ENCODE peak calls at places on chromosomes 16 and 17, in five cellular contexts. One of them, this sample, is unnamed.

GRCh38 chr16:4372578-4373355 is 1.1 kb downstream of the VASN start:
- DNase-seq in osteoblast: peak
- DNase-seq in foreskin keratinocyte: peak
- DNase-seq in progenitor cell of endocrine pancreas: no peak
- DNase-seq in mucosa of descending colon: no peak
- DNase-seq in this sample: no peak

GRCh38 chr16:77234611-77235010 is 35.4 kb downstream of the SYCE1L start:
- DNase-seq in osteoblast: no peak
- DNase-seq in foreskin keratinocyte: no peak
- DNase-seq in progenitor cell of endocrine pancreas: no peak
- DNase-seq in mucosa of descending colon: no peak
- DNase-seq in this sample: no peak

GRCh38 chr16:48535369-48535787 is 74.6 kb downstream of the N4BP1 start:
- DNase-seq in osteoblast: peak
- DNase-seq in foreskin keratinocyte: no peak
- DNase-seq in progenitor cell of endocrine pancreas: no peak
- DNase-seq in mucosa of descending colon: no peak
- DNase-seq in this sample: no peak

GRCh38 chr17:2190014-2190413 is 113.6 kb downstream of the SMG6 start:
- DNase-seq in osteoblast: no peak
- DNase-seq in foreskin keratinocyte: no peak
- DNase-seq in progenitor cell of endocrine pancreas: no peak
- DNase-seq in mucosa of descending colon: no peak
- DNase-seq in this sample: no peak

GRCh38 chr16:69514366-69514765 is 51.4 kb upstream of the NFAT5 start:
- DNase-seq in osteoblast: no peak
- DNase-seq in foreskin keratinocyte: peak
- DNase-seq in progenitor cell of endocrine pancreas: no peak
- DNase-seq in mucosa of descending colon: no peak
- DNase-seq in this sample: no peak

GRCh38 chr17:58956997-58957724 is 149.5 kb downstream of the TRIM37 start:
- DNase-seq in osteoblast: peak
- DNase-seq in foreskin keratinocyte: peak
- DNase-seq in progenitor cell of endocrine pancreas: no peak
- DNase-seq in mucosa of descending colon: no peak
- DNase-seq in this sample: no peak

GRCh38 chr17:71803656-71804284 is 317.1 kb upstream of the SOX9 start:
- DNase-seq in osteoblast: no peak
- DNase-seq in foreskin keratinocyte: no peak
- DNase-seq in progenitor cell of endocrine pancreas: no peak
- DNase-seq in mucosa of descending colon: no peak
- DNase-seq in this sample: no peak

GRCh38 chr16:87114832-87115231 is 202.4 kb downstream of the C16orf95 start:
- DNase-seq in osteoblast: no peak
- DNase-seq in foreskin keratinocyte: no peak
- DNase-seq in progenitor cell of endocrine pancreas: no peak
- DNase-seq in mucosa of descending colon: no peak
- DNase-seq in this sample: no peak

GRCh38 chr17:34291721-34292348 is 6.3 kb downstream of the CCL11 start:
- DNase-seq in osteoblast: no peak
- DNase-seq in foreskin keratinocyte: peak
- DNase-seq in progenitor cell of endocrine pancreas: no peak
- DNase-seq in mucosa of descending colon: no peak
- DNase-seq in this sample: no peak

GRCh38 chr17:63222655-63223054 is 223.5 kb downstream of the CYB561 start:
- DNase-seq in osteoblast: no peak
- DNase-seq in foreskin keratinocyte: peak
- DNase-seq in progenitor cell of endocrine pancreas: no peak
- DNase-seq in mucosa of descending colon: no peak
- DNase-seq in this sample: no peak

GRCh38 chr17:28041844-28042656 is 427 bp upstream of the NLK start:
- DNase-seq in osteoblast: peak
- DNase-seq in foreskin keratinocyte: no peak
- DNase-seq in progenitor cell of endocrine pancreas: no peak
- DNase-seq in mucosa of descending colon: no peak
- DNase-seq in this sample: no peak

GRCh38 chr16:23148513-23149266 is 562 bp downstream of the USP31 start:
- DNase-seq in osteoblast: peak
- DNase-seq in foreskin keratinocyte: peak
- DNase-seq in progenitor cell of endocrine pancreas: peak
- DNase-seq in mucosa of descending colon: peak
- DNase-seq in this sample: no peak

GRCh38 chr17:48997103-48997826 is at the start of gene IGF2BP1:
- DNase-seq in osteoblast: peak
- DNase-seq in foreskin keratinocyte: no peak
- DNase-seq in progenitor cell of endocrine pancreas: peak
- DNase-seq in mucosa of descending colon: no peak
- DNase-seq in this sample: no peak

GRCh38 chr17:61847659-61848058 is 15.7 kb downstream of the BRIP1 start:
- DNase-seq in osteoblast: no peak
- DNase-seq in foreskin keratinocyte: no peak
- DNase-seq in progenitor cell of endocrine pancreas: no peak
- DNase-seq in mucosa of descending colon: no peak
- DNase-seq in this sample: no peak

GRCh38 chr17:49836111-49837030 is 11.5 kb downstream of the TAC4 start:
- DNase-seq in osteoblast: peak
- DNase-seq in foreskin keratinocyte: no peak
- DNase-seq in progenitor cell of endocrine pancreas: no peak
- DNase-seq in mucosa of descending colon: no peak
- DNase-seq in this sample: no peak

GRCh38 chr17:50902768-50903353 is 36.7 kb upstream of the TOB1 start:
- DNase-seq in osteoblast: no peak
- DNase-seq in foreskin keratinocyte: no peak
- DNase-seq in progenitor cell of endocrine pancreas: no peak
- DNase-seq in mucosa of descending colon: no peak
- DNase-seq in this sample: peak

GRCh38 chr17:37710344-37710886 is 34.4 kb downstream of the HNF1B start:
- DNase-seq in osteoblast: no peak
- DNase-seq in foreskin keratinocyte: no peak
- DNase-seq in progenitor cell of endocrine pancreas: peak
- DNase-seq in mucosa of descending colon: peak
- DNase-seq in this sample: no peak

GRCh38 chr16:85484337-85485295 is 128.5 kb upstream of the GSE1 start:
- DNase-seq in osteoblast: no peak
- DNase-seq in foreskin keratinocyte: no peak
- DNase-seq in progenitor cell of endocrine pancreas: no peak
- DNase-seq in mucosa of descending colon: no peak
- DNase-seq in this sample: no peak

GRCh38 chr16:28607116-28607623 is 2.7 kb downstream of the SULT1A1 start:
- DNase-seq in osteoblast: peak
- DNase-seq in foreskin keratinocyte: no peak
- DNase-seq in progenitor cell of endocrine pancreas: no peak
- DNase-seq in mucosa of descending colon: no peak
- DNase-seq in this sample: peak

GRCh38 chr17:63542942-63543821 is 7.1 kb upstream of the DCAF7 start:
- DNase-seq in osteoblast: peak
- DNase-seq in foreskin keratinocyte: no peak
- DNase-seq in progenitor cell of endocrine pancreas: no peak
- DNase-seq in mucosa of descending colon: peak
- DNase-seq in this sample: peak

GRCh38 chr17:57811633-57812280 is 38.1 kb downstream of the MRPS23 start:
- DNase-seq in osteoblast: no peak
- DNase-seq in foreskin keratinocyte: no peak
- DNase-seq in progenitor cell of endocrine pancreas: no peak
- DNase-seq in mucosa of descending colon: no peak
- DNase-seq in this sample: no peak

GRCh38 chr16:29757950-29758466 is 12.2 kb upstream of the C16orf54 start:
- DNase-seq in osteoblast: peak
- DNase-seq in foreskin keratinocyte: peak
- DNase-seq in progenitor cell of endocrine pancreas: no peak
- DNase-seq in mucosa of descending colon: no peak
- DNase-seq in this sample: no peak

GRCh38 chr17:55421179-55421934 is at the start of gene MMD:
- DNase-seq in osteoblast: no peak
- DNase-seq in foreskin keratinocyte: peak
- DNase-seq in progenitor cell of endocrine pancreas: no peak
- DNase-seq in mucosa of descending colon: peak
- DNase-seq in this sample: peak

GRCh38 chr16:23833504-23833903 is 2.3 kb upstream of the PRKCB start:
- DNase-seq in osteoblast: no peak
- DNase-seq in foreskin keratinocyte: no peak
- DNase-seq in progenitor cell of endocrine pancreas: no peak
- DNase-seq in mucosa of descending colon: no peak
- DNase-seq in this sample: no peak

GRCh38 chr17:41917957-41918391 is 777 bp downstream of the ACLY start:
- DNase-seq in osteoblast: no peak
- DNase-seq in foreskin keratinocyte: no peak
- DNase-seq in progenitor cell of endocrine pancreas: peak
- DNase-seq in mucosa of descending colon: peak
- DNase-seq in this sample: no peak

GRCh38 chr16:67016143-67016542 is 12.8 kb upstream of the CBFB start:
- DNase-seq in osteoblast: no peak
- DNase-seq in foreskin keratinocyte: no peak
- DNase-seq in progenitor cell of endocrine pancreas: no peak
- DNase-seq in mucosa of descending colon: no peak
- DNase-seq in this sample: no peak

GRCh38 chr16:67014641-67015315 is 14.2 kb upstream of the CBFB start:
- DNase-seq in osteoblast: peak
- DNase-seq in foreskin keratinocyte: no peak
- DNase-seq in progenitor cell of endocrine pancreas: no peak
- DNase-seq in mucosa of descending colon: no peak
- DNase-seq in this sample: peak

GRCh38 chr16:67015317-67015731 is 13.6 kb upstream of the CBFB start:
- DNase-seq in osteoblast: no peak
- DNase-seq in foreskin keratinocyte: no peak
- DNase-seq in progenitor cell of endocrine pancreas: no peak
- DNase-seq in mucosa of descending colon: no peak
- DNase-seq in this sample: peak

GRCh38 chr16:67013238-67013822 is 15.6 kb upstream of the CBFB start:
- DNase-seq in osteoblast: peak
- DNase-seq in foreskin keratinocyte: no peak
- DNase-seq in progenitor cell of endocrine pancreas: no peak
- DNase-seq in mucosa of descending colon: no peak
- DNase-seq in this sample: peak

DNA sequence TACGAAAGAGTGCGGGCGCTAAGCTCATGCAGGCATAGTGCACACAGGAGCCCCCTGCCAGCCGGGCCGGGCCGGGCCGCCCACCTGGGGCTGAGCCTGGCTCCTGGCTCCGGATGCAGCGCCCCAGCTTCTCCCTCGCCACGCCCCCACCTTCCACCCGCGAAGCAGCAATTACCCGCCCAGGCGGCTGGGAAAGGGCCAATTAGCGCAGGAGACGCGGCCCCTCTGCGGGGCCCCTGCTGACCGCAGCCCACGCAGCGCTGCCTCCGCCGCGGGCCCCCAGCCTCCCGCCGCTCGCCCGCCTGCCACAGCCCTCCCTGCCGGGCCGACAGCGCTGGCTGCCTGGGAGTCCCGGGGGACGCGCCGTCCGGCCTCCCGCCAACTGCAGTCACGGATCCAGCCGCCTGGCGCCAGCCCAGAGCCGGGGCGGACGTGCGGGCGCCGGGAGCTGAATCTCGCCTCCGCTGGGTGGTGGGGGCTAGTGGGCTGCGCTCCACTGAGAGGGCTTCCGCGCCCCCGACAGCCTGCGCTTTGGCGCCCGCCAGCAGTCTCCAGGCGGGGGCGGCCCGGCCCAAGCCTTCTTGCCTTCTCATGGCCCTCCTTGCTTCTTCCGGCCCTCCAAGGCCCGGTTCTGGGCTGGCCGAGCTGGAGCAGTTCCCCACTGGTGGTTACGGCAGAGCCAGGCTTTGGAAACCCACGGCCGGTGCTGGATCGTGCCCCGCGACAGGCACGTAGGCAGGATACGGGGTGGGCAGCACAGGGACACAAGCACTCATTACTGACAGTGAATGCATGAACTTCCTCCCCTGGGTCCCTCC is 14.9 kb upstream of the CBFB start:
- DNase-seq in osteoblast: peak
- DNase-seq in foreskin keratinocyte: no peak
- DNase-seq in progenitor cell of endocrine pancreas: peak
- DNase-seq in mucosa of descending colon: peak
- DNase-seq in this sample: peak
- TF ChIP-seq CTCF in osteoblast: no peak
- TF ChIP-seq CTCF in foreskin keratinocyte: peak
- TF ChIP-seq CTCF in progenitor cell of endocrine pancreas: peak
- TF ChIP-seq CTCF in mucosa of descending colon: no peak
- TF ChIP-seq CTCF in this sample: peak

DNA sequence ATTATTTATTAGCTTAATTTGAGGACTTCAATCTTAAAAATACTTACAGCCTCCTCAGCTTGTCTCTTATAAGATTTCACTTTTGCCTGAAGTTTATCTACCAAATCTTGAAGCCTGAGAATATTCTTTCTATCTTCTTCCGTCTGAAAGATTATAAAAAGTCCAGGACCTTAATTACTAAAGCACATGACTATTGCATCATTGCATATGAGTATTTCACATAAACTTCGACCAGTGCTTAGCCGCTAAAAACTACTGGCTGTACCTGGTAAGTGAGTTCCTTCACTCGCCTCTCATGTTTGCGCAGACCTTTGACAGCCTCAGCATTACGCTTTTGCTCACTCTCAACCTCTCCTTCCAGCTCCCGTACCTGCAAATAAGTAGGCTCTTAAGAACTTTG is 4.7 kb upstream of the MYH1 start:
- DNase-seq in osteoblast: no peak
- DNase-seq in foreskin keratinocyte: no peak
- DNase-seq in progenitor cell of endocrine pancreas: no peak
- DNase-seq in mucosa of descending colon: no peak
- DNase-seq in this sample: no peak
- TF ChIP-seq CTCF in osteoblast: no peak
- TF ChIP-seq CTCF in foreskin keratinocyte: no peak
- TF ChIP-seq CTCF in progenitor cell of endocrine pancreas: no peak
- TF ChIP-seq CTCF in mucosa of descending colon: no peak
- TF ChIP-seq CTCF in this sample: no peak

DNA sequence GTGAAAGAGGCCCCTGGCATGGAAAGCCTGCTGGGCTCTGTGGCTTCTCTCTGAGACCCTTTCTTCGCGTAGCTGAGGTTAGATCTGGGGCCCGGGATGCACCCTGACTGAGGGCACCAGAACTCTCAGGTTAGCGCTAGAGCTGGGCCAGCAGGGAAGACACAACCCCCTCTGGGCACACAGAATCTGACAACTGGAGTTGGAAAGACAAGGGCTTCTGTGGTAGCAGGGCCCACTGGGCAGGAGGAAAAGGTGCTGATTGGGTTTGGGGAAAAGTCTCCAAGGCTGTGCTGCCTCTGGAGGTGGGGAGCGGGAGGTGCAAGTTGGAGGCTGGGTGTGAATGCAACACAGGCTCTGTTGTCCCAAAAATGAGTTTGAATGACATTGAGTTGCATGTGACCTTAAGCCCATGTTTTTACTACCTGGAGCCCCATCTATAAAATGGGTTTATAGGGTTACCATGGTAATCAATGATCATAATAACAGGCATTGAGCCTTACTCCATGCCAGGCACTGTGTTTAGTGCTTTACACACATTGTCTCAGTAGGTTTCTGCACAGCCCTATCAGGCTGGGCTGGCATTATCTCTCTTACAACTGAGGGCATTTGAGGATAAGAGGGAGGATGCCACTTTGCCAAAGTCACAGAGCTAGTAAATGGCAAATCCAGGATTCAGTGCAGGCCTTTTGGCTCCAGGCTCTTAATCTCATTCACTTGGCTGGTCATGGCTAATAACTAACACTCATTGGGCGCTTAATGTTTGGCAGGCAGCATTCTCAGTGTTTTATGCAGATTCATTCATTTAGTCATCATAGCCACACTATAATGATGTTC is 9.5 kb upstream of the IGFBP4 start:
- DNase-seq in osteoblast: peak
- DNase-seq in foreskin keratinocyte: no peak
- DNase-seq in progenitor cell of endocrine pancreas: no peak
- DNase-seq in mucosa of descending colon: no peak
- DNase-seq in this sample: peak
- TF ChIP-seq CTCF in osteoblast: peak
- TF ChIP-seq CTCF in foreskin keratinocyte: peak
- TF ChIP-seq CTCF in progenitor cell of endocrine pancreas: peak
- TF ChIP-seq CTCF in mucosa of descending colon: peak
- TF ChIP-seq CTCF in this sample: peak

GRCh38 chr16:68355447-68356248 is 44.8 kb downstream of the PRMT7 start:
- DNase-seq in osteoblast: peak
- DNase-seq in foreskin keratinocyte: no peak
- DNase-seq in progenitor cell of endocrine pancreas: no peak
- DNase-seq in mucosa of descending colon: peak
- DNase-seq in this sample: no peak
- TF ChIP-seq CTCF in osteoblast: no peak
- TF ChIP-seq CTCF in foreskin keratinocyte: peak
- TF ChIP-seq CTCF in progenitor cell of endocrine pancreas: peak
- TF ChIP-seq CTCF in mucosa of descending colon: no peak
- TF ChIP-seq CTCF in this sample: peak

This sample was measured in chondrocyte.